ENCODE peak calls at places on chromosomes 13 and 19, in nine cellular contexts. Y is IMR-90, M is body of pancreas, U is pancreas, J is spleen, Z is transverse colon, B is astrocyte, L is psoas muscle, P is uterus. V is an unnamed sample. For H3K36me3 and H3K4me1, the result is how much of the 10 kb centered on the place peaks cover.

GRCh38 chr19:8446055-8446709 is 1.4 kb downstream of the HNRNPM start:
- DNase-seq in U (peak), Z (no peak), P (no peak), L (no peak), B (no peak), M (no peak), J (no peak), Y (no peak), V (no peak)

GRCh38 chr19:18294467-18294864 is 13.0 kb upstream of the JUND start:
- DNase-seq in Z (peak), L (peak), U (no peak), M (no peak), P (no peak), B (no peak), Y (no peak), J (peak), V (no peak)

GRCh38 chr13:72849571-72849970 is 67.6 kb downstream of the PIBF1 start:
- DNase-seq in B (peak), L (no peak), P (no peak), Z (no peak), U (no peak), J (no peak), M (no peak), Y (peak), V (no peak)

GRCh38 chr13:74452881-74453280 is 318.7 kb upstream of the KLF12 start:
- DNase-seq in Y (no peak), Z (no peak), B (no peak), J (no peak), U (no peak), M (no peak), L (no peak), P (no peak), V (no peak)

GRCh38 chr13:100875392-100876043 is 200.9 kb upstream of the TMTC4 start:
- DNase-seq in Z (no peak), J (no peak), B (peak), U (no peak), L (no peak), P (no peak), M (no peak), Y (peak), V (no peak)

GRCh38 chr19:30315159-30315558 is 57.0 kb upstream of the ZNF536 start:
- DNase-seq in Z (no peak), P (no peak), U (no peak), B (no peak), L (no peak), J (no peak), M (no peak), Y (no peak), V (no peak)

GRCh38 chr13:97275775-97276501 is 53.8 kb downstream of the MBNL2 start:
- DNase-seq in U (no peak), M (no peak), L (no peak), B (no peak), J (no peak), P (no peak), Z (no peak), Y (no peak), V (no peak)

GRCh38 chr19:30690935-30691505 is 318.8 kb downstream of the ZNF536 start:
- DNase-seq in J (no peak), B (no peak), P (no peak), Y (no peak), M (no peak), L (no peak), Z (no peak), U (no peak), V (no peak)

GRCh38 chr13:98921786-98922185 is 56.1 kb downstream of the DOCK9 start:
- DNase-seq in P (no peak), Z (no peak), B (no peak), L (no peak), Y (no peak), U (no peak), M (no peak), J (no peak), V (no peak)

GRCh38 chr19:50794074-50794777 is 4.0 kb downstream of the ACP4 start:
- DNase-seq in M (peak), B (no peak), U (no peak), Z (peak), J (no peak), P (no peak), L (no peak), Y (no peak), V (no peak)
- TF ChIP-seq CTCF in M (peak), B (no peak), U (no peak), Z (peak), J (no peak), P (no peak), L (no peak), Y (peak), V (no peak)

GRCh38 chr19:15666186-15666585 is 6.7 kb upstream of the CYP4F12 start:
- DNase-seq in L (no peak), M (no peak), P (no peak), Y (no peak), Z (no peak), U (no peak), B (no peak), J (no peak), V (no peak)

GRCh38 chr19:15666883-15667282 is 6.0 kb upstream of the CYP4F12 start:
- DNase-seq in J (no peak), P (no peak), L (no peak), B (no peak), Z (peak), U (no peak), M (no peak), Y (no peak), V (no peak)

GRCh38 chr19:15663245-15663644 is 9.6 kb upstream of the CYP4F12 start:
- DNase-seq in Z (no peak), B (no peak), Y (no peak), U (no peak), P (no peak), J (no peak), M (no peak), L (no peak), V (no peak)
- H3K36me3 ChIP-seq in Z (under half), B (under half), Y (under half), U (under half), P (under half), J (under half), M (under half), L (under half), V (under half)

DNA sequence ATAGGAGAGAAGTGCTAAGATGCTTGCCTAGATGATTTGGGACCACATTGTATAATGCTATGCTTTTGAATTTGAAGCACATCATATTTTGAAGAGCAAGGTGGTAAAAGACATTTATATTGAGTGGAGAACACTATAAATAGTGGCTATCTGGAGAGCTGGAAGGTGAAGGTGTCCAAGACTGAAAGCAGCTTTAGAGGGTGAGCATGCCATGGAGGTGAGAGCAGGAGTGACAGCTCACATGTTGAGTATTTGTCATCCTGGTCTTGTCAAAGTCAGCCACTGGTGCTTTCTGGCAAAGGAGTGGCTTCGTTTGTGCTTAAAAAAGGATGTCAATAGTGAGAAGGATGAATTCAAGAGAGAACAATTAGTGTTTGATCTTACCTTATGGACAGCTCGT is 225.9 kb downstream of the COG6 start:
- DNase-seq in U (no peak), P (no peak), J (no peak), M (no peak), Z (no peak), Y (no peak), L (no peak), B (no peak), V (no peak)
- H3K4me1 ChIP-seq in U (under half), P (under half), J (under half), M (under half), Z (under half), Y (under half), L (under half), B (under half), V (under half)

DNA sequence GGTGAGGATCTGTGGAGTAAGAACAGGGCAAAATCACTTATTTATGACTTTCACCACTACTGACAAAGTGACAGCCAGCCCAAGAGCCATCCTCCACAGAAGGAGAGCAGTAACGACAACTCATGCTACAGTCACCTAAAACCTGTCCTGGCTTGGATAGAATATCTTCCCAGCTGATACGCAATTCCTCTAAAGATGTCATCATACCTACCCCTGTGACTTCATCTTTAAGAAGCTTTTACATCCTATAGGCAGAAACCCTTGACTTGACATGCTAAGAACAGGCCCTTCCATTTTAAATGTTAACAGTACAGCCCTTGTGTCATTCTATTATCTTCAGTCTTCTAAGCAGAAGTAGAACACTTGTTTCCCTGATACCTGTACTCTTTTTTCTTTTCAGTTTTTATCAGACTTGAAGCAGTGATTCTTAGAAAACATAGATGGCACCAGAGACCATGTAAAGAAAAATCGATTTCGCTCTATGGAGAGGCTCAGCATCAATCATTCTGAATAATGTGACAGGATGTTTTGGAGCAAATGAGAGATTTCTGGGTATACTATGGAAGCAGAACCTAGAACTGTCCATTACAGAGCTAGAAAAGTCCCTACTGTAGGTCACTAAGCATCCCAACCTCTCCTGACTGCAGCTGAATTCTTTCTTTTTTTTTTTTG is 20.1 kb downstream of the STOML3 start:
- DNase-seq in U (no peak), M (no peak), J (no peak), P (no peak), Y (no peak), L (no peak), Z (no peak), B (no peak), V (no peak)
- TF ChIP-seq CTCF in U (no peak), M (no peak), J (no peak), P (no peak), Y (no peak), L (no peak), Z (no peak), B (no peak), V (no peak)

GRCh38 chr13:110276553-110276950 is 30.4 kb downstream of the COL4A1 start:
- DNase-seq in J (no peak), U (no peak), L (no peak), B (no peak), P (no peak), M (no peak), Y (no peak), Z (no peak), V (no peak)
- H3K36me3 ChIP-seq in J (under half), U (under half), L (under half), B (under half), P (under half), M (under half), Y (under half), Z (under half), V (under half)

GRCh38 chr19:41813911-41814310 is 17.5 kb downstream of the CEACAM3 start:
- DNase-seq in Y (no peak), B (no peak), U (no peak), L (no peak), M (no peak), Z (no peak), J (no peak), P (no peak), V (no peak)

GRCh38 chr19:41815301-41815700 is 18.9 kb downstream of the CEACAM3 start:
- DNase-seq in J (no peak), P (no peak), M (no peak), B (no peak), L (no peak), Y (no peak), Z (no peak), U (no peak), V (no peak)

GRCh38 chr19:41821003-41821735 is 23.3 kb downstream of the LYPD4 start:
- DNase-seq in B (no peak), P (no peak), M (peak), U (no peak), J (peak), L (no peak), Z (peak), Y (peak), V (no peak)

GRCh38 chr19:41811981-41812380 is 15.6 kb downstream of the CEACAM3 start:
- DNase-seq in P (no peak), L (no peak), B (no peak), M (no peak), U (no peak), Y (no peak), Z (no peak), J (no peak), V (no peak)

DNA sequence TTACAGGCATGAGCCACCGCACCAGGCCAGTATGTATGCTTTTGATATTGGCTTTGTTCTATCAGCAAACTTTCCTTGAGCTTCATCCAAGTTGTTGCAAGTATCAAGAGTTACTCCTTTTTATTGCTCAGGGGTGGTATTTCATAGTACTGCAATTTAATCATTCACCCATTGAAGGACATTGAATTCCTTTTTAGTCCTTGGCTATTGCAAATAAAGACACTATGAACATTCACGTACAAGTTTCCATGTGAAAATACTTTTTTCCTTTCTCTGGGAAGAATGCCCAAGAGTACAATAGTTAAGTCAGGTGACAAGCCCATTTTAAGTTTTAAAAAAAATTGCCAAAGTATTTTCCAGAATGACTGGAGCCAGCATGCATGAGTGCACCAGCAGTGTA is 20.4 kb downstream of the CEACAM3 start:
- DNase-seq in L (no peak), U (no peak), B (no peak), Z (peak), P (no peak), Y (no peak), J (no peak), M (no peak), V (no peak)
- H3K4me1 ChIP-seq in L (under half), U (under half), B (under half), Z (under half), P (under half), Y (under half), J (under half), M (under half), V (under half)

V was measured in left ventricle myocardium inferior.